ENCODE peak calls at places on chromosome 3, in eight cellular contexts. T, K, C, V, H, I, A and U are unnamed samples.

GRCh38 chr3:189188466-189188865 is 16.7 kb downstream of the TPRG1 start:
- DNase-seq in T (no peak), K (no peak), C (peak), V (no peak), H (no peak), I (no peak), A (no peak), U (peak)

GRCh38 chr3:194306109-194306686 is 44.9 kb downstream of the CPN2 start:
- DNase-seq in T (no peak), K (no peak), C (no peak), V (no peak), H (no peak), I (no peak), A (no peak), U (no peak)

GRCh38 chr3:143775401-143775970 is 72.8 kb downstream of the SLC9A9 start:
- DNase-seq in T (peak), K (no peak), C (no peak), V (no peak), H (no peak), I (no peak), A (no peak), U (peak)

GRCh38 chr3:156271508-156271907 is 151.1 kb downstream of the KCNAB1 start:
- DNase-seq in T (no peak), K (no peak), C (no peak), V (no peak), H (no peak), I (no peak), A (no peak), U (no peak)

GRCh38 chr3:150970665-150971327 is 1.7 kb downstream of the CLRN1 start:
- DNase-seq in T (no peak), K (no peak), C (no peak), V (no peak), H (no peak), I (no peak), A (peak), U (no peak)

GRCh38 chr3:158659454-158660237 is 12.8 kb downstream of the LXN start:
- DNase-seq in T (peak), K (no peak), C (peak), V (peak), H (peak), I (peak), A (peak), U (peak)

GRCh38 chr3:195544634-195545033 is 1.5 kb upstream of the PPP1R2 start:
- DNase-seq in T (no peak), K (peak), C (peak), V (peak), H (no peak), I (no peak), A (no peak), U (no peak)

GRCh38 chr3:105414841-105415240 is 48.1 kb downstream of the ALCAM start:
- DNase-seq in T (no peak), K (no peak), C (no peak), V (no peak), H (no peak), I (no peak), A (no peak), U (no peak)

GRCh38 chr3:129605593-129606521 is 619 bp downstream of the PLXND1 start:
- DNase-seq in T (peak), K (peak), C (peak), V (no peak), H (peak), I (no peak), A (no peak), U (peak)

GRCh38 chr3:39911465-39912309 is 102.3 kb downstream of the MYRIP start:
- DNase-seq in T (no peak), K (no peak), C (peak), V (no peak), H (no peak), I (no peak), A (no peak), U (peak)

GRCh38 chr3:44421280-44421679 is 56.2 kb downstream of the ZNF445 start:
- DNase-seq in T (no peak), K (no peak), C (no peak), V (no peak), H (no peak), I (no peak), A (peak), U (no peak)

GRCh38 chr3:196843435-196844110 is 24.1 kb upstream of the SENP5 start:
- DNase-seq in T (no peak), K (no peak), C (no peak), V (no peak), H (no peak), I (no peak), A (no peak), U (no peak)

GRCh38 chr3:111956995-111957736 is 21.7 kb upstream of the ABHD10 start:
- DNase-seq in T (peak), K (no peak), C (no peak), V (no peak), H (no peak), I (no peak), A (no peak), U (no peak)
- H3K27ac ChIP-seq in T (peak), K (no peak), C (no peak), V (no peak), H (no peak), I (no peak), A (no peak), U (no peak)

DNA sequence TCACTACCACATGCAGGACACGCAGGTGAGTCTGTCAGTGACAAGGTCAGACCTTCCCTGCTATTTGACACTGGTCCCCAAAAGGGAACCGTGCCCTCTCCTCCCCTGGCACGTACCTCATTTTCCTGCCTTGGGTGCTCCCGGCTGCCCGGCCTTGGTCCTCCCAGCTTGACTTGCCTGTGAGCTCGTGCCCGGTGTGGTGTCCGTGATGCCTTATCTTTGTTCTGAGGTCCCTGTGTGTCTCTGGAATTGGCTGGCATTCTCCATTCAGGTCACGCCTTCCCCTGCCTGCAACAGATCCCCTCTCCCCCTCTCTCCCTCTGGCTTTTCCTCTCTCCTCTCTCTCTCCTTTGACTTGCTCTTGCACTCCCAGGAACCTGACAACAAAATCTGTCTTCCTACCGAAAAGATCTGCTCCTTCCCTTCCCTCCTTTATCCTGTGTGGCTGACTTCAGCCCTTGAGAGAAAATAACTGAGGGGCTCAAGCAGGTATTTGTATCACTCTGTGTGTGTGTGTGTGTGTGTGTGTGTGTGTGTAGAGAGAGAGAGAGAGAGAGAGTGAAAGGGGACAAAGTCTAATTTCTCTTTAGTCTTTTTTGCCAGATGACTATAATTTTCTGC is at the start of gene MASP1:
- DNase-seq in T (peak), K (peak), C (no peak), V (peak), H (peak), I (no peak), A (no peak), U (no peak)
- H3K4me3 ChIP-seq in T (peak), K (peak), C (no peak), V (peak), H (peak), I (peak), A (no peak), U (no peak)

DNA sequence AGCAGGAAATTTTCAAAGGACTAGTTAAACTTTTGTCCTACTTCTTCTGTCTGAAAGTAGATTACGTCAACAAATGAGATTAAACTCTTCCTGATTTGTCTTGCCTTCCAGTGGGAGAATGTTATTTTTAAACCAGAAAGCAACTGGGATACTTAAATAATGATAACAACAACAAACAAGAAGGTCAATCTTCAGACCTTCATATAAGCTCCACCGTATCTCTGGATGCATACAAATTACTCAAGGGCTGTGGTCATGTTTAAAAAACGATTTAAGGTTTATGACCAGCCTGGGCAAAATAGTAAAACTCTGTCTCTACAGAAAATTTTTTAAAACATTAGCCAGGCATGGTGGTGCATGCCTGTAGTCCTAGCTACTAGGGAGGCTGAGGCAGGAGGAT is 145.3 kb upstream of the NPHP3 start:
- DNase-seq in T (no peak), K (no peak), C (no peak), V (no peak), H (no peak), I (no peak), A (no peak), U (no peak)
- H3K27ac ChIP-seq in T (no peak), K (no peak), C (no peak), V (no peak), H (no peak), I (no peak), A (no peak), U (no peak)

GRCh38 chr3:141740349-141740748 is 2.3 kb downstream of the RNF7 start:
- DNase-seq in T (no peak), K (no peak), C (no peak), V (no peak), H (no peak), I (no peak), A (no peak), U (peak)
- H3K4me3 ChIP-seq in T (peak), K (no peak), C (no peak), V (no peak), H (no peak), I (no peak), A (no peak), U (no peak)

DNA sequence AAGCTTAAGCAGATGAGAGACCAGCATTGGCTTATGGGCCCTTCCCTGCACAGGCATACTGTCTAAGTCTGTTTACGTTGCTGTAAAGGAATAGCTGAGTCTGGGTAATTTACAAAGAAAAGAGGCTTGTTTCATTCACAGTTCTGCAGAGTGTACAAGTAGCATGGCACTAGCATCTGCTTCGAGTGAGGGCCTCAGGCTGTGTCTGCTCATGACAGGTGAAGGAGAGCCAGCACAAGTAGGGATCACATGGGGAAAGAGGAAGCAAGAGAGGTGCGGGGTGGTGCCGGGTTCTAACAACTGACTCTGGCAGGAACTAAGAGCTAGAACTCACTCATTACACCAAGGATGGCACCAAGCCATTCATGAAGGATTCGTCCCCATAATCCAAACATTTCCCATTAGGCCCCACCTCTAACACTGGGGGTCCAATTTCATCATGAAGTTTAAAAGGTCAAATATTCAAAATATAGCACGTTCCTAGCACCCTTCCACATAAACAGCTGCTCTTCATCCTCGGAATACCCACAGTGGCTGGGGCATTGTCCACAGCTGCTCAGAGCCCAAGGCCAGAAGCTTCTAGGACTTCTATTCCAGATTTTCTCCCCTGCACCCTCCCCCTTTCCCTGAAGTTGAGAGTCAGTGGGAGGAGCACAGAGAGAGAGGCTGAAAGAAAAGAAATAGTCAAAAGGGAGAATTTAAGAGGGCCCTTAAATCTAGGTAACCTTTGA is 5.6 kb downstream of the RTP3 start:
- DNase-seq in T (no peak), K (no peak), C (no peak), V (no peak), H (no peak), I (no peak), A (no peak), U (no peak)
- H3K27ac ChIP-seq in T (no peak), K (no peak), C (no peak), V (no peak), H (no peak), I (no peak), A (no peak), U (no peak)

GRCh38 chr3:99861216-99861615 is 43.6 kb downstream of the CMSS1 start:
- DNase-seq in T (no peak), K (no peak), C (no peak), V (no peak), H (no peak), I (no peak), A (no peak), U (no peak)

GRCh38 chr3:99862208-99862607 is 44.5 kb downstream of the CMSS1 start:
- DNase-seq in T (no peak), K (no peak), C (no peak), V (no peak), H (no peak), I (no peak), A (no peak), U (no peak)

GRCh38 chr3:99864289-99864688 is 46.6 kb downstream of the CMSS1 start:
- DNase-seq in T (no peak), K (no peak), C (no peak), V (no peak), H (no peak), I (no peak), A (no peak), U (no peak)

GRCh38 chr3:99863588-99863987 is 45.9 kb downstream of the CMSS1 start:
- DNase-seq in T (no peak), K (no peak), C (no peak), V (no peak), H (no peak), I (no peak), A (no peak), U (no peak)

GRCh38 chr3:99863002-99863401 is 45.3 kb downstream of the CMSS1 start:
- DNase-seq in T (no peak), K (no peak), C (no peak), V (no peak), H (no peak), I (no peak), A (no peak), U (no peak)
- H3K4me3 ChIP-seq in T (no peak), K (no peak), C (no peak), V (no peak), H (no peak), I (no peak), A (no peak), U (no peak)

GRCh38 chr3:124877617-124878016 is 9.5 kb downstream of the ITGB5 start:
- DNase-seq in T (no peak), K (no peak), C (no peak), V (no peak), H (no peak), I (no peak), A (peak), U (peak)
- H3K27ac ChIP-seq in T (no peak), K (peak), C (no peak), V (peak), H (no peak), I (peak), A (no peak), U (peak)

DNA sequence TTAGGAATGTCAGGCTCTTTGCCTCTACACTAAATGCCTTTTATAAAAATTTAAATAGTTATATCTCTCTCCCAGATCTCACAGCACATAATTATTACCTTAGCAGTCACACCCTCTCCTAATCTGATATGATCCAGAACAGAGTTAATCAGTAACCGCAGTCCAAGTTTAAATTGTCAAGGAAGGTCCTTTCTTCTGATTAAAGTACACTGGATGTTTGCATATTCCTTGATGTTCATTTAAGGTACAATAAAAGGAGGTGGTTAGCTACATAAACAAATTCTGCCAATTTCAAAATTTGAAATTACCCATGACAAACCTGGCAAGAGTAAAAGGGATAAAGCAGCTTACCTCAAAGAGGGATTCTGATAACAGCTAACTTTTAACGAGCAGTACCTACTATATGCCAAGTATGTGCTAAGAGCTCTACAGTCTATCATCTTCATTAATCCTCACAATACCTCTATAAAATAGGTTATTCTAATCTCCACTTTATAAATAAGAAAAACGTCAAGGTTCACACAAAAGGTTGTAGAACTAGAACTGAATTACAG is 4.3 kb downstream of the GOLIM4 start:
- DNase-seq in T (no peak), K (no peak), C (no peak), V (no peak), H (no peak), I (no peak), A (no peak), U (peak)
- H3K4me3 ChIP-seq in T (no peak), K (no peak), C (no peak), V (no peak), H (no peak), I (no peak), A (no peak), U (no peak)

GRCh38 chr3:72176537-72177041 is 391.6 kb upstream of the PROK2 start:
- DNase-seq in T (no peak), K (no peak), C (no peak), V (no peak), H (no peak), I (peak), A (no peak), U (no peak)
- H3K27ac ChIP-seq in T (no peak), K (no peak), C (no peak), V (no peak), H (peak), I (peak), A (peak), U (no peak)